ENCODE peak calls at places on chromosomes 16 and 17, in ten cellular contexts. T is psoas muscle, S is endothelial cell of umbilical vein, A is GM06990, J is HCT116, K is bronchial epithelial cell, X is left lung, H is adrenal gland, O is pancreas, D is Calu3. W is an unnamed sample.

GRCh38 chr17:65750678-65751077 is 189.2 kb upstream of the AXIN2 start:
- DNase-seq in T (peak; percentile 69), S (peak; percentile 62), A (no peak), J (peak; percentile 93), K (peak; percentile 96), X (peak; percentile 84), H (peak; percentile 88), O (peak; percentile 71), D (peak; percentile 72), W (no peak)

GRCh38 chr17:75877752-75878173 is 618 bp downstream of the TRIM47 start:
- DNase-seq in T (peak; percentile 87), S (peak; percentile 74), A (peak; percentile 81), J (no peak), K (peak; percentile 56), X (peak; percentile 95), H (peak; percentile 69), O (peak; percentile 82), D (peak; percentile 84), W (peak; percentile 73)

GRCh38 chr17:55172612-55173011 is 92.1 kb upstream of the HLF start:
- DNase-seq in T (no peak), S (no peak), A (no peak), J (no peak), K (peak; percentile 96), X (no peak), H (no peak), O (no peak), D (no peak), W (no peak)

GRCh38 chr17:7572588-7573323 is 6.7 kb upstream of the CD68 start:
- DNase-seq in T (peak; percentile 100), S (peak; percentile 100), A (peak; percentile 100), J (peak; percentile 98), K (peak; percentile 96), X (peak; percentile 98), H (peak; percentile 100), O (peak; percentile 100), D (peak; percentile 97), W (peak; percentile 100)

GRCh38 chr17:1714980-1715802 is 5.0 kb upstream of the TLCD2 start:
- DNase-seq in T (peak; percentile 99), S (peak; percentile 83), A (no peak), J (peak; percentile 45), K (peak; percentile 76), X (peak; percentile 95), H (peak; percentile 94), O (peak; percentile 92), D (peak; percentile 89), W (no peak)

GRCh38 chr17:9324864-9325263 is 250.8 kb downstream of the STX8 start:
- DNase-seq in T (no peak), S (no peak), A (no peak), J (no peak), K (peak; percentile 30), X (no peak), H (no peak), O (peak; percentile 65), D (no peak), W (no peak)

GRCh38 chr17:74757502-74757901 is 9.1 kb downstream of the NHERF1 start:
- DNase-seq in T (no peak), S (no peak), A (no peak), J (no peak), K (peak; percentile 37), X (peak; percentile 79), H (no peak), O (no peak), D (peak; percentile 57), W (no peak)

GRCh38 chr17:73272906-73273218 is 11.2 kb upstream of the CPSF4L start:
- DNase-seq in T (no peak), S (no peak), A (no peak), J (no peak), K (no peak), X (no peak), H (no peak), O (no peak), D (no peak), W (no peak)

GRCh38 chr17:68676856-68677255 is 75.7 kb upstream of the FAM20A start:
- DNase-seq in T (no peak), S (no peak), A (no peak), J (no peak), K (no peak), X (no peak), H (no peak), O (no peak), D (no peak), W (no peak)

GRCh38 chr17:9837551-9838471 is 12.1 kb downstream of the GLP2R start:
- DNase-seq in T (peak; percentile 73), S (no peak), A (no peak), J (no peak), K (peak; percentile 83), X (no peak), H (no peak), O (peak; percentile 13), D (no peak), W (no peak)

GRCh38 chr16:89155184-89155679 is 16.3 kb upstream of the CDH15 start:
- DNase-seq in T (peak; percentile 84), S (peak; percentile 67), A (no peak), J (no peak), K (no peak), X (no peak), H (peak; percentile 58), O (peak; percentile 45), D (no peak), W (no peak)

GRCh38 chr16:77234611-77235010 is 35.4 kb downstream of the SYCE1L start:
- DNase-seq in T (no peak), S (no peak), A (no peak), J (no peak), K (peak; percentile 25), X (no peak), H (no peak), O (no peak), D (peak; percentile 27), W (no peak)

GRCh38 chr16:15427648-15428239 is 6.6 kb upstream of the BMERB1 start:
- DNase-seq in T (peak; percentile 82), S (peak; percentile 82), A (no peak), J (peak; percentile 50), K (peak; percentile 49), X (no peak), H (peak; percentile 57), O (peak; percentile 77), D (peak; percentile 60), W (peak; percentile 22)

GRCh38 chr17:45851873-45852272 is 7.2 kb downstream of the SPPL2C start:
- DNase-seq in T (no peak), S (no peak), A (no peak), J (no peak), K (no peak), X (no peak), H (no peak), O (no peak), D (no peak), W (no peak)

GRCh38 chr17:61406543-61406845 is 6.9 kb downstream of the TBX2 start:
- DNase-seq in T (no peak), S (no peak), A (no peak), J (no peak), K (no peak), X (no peak), H (no peak), O (no peak), D (no peak), W (no peak)

GRCh38 chr16:30585400-30586191 is at the start of gene ZNF785:
- DNase-seq in T (peak; percentile 97), S (peak; percentile 99), A (peak; percentile 87), J (no peak), K (peak; percentile 99), X (peak; percentile 91), H (peak; percentile 96), O (peak; percentile 98), D (peak; percentile 98), W (peak; percentile 76)
- TF ChIP-seq CTCF in T (peak; percentile 10), S (no peak), A (peak; percentile 13), J (no peak), K (no peak), X (no peak), H (no peak), O (no peak), D (peak; percentile 36), W (no peak)

DNA sequence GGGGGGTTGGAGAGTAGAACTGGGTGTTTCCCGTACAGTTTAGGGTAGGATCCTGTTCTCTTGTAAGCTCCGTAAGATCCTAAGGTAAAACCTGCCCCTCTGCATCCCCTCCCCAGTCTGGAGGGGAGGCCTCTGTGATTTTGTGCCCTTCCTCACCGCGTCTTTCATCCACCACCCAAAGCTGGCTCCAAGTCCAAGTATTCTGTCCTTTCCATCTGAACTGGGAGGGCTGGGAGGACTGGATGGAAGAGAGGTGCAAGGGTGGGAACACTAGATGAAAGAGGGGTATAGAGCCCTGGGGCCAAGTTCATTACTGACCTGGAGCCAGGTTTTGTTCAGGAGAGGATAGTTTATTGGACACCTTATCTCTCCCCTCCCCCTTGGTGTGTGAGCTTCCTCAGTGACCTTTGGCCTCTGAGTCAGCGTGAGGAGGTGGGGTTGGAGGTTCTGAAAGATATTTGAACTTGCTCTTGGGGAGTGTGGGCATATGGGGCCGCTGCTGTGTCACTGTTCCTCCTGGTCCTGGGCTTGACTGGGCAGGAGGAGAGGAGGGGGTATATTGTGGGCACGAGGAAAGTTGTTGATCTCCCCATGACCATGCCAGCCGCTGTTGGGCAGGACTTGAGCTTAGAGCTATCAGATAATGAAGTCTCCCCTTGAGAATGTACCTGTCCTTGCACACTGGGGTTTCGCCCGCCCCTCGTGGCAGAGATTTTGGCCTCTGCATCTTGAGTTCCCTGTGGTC is 1.6 kb downstream of the LASP1 start:
- DNase-seq in T (peak; percentile 70), S (peak; percentile 75), A (no peak), J (no peak), K (peak; percentile 80), X (peak; percentile 88), H (peak; percentile 79), O (peak; percentile 87), D (peak; percentile 97), W (no peak)
- TF ChIP-seq CTCF in T (no peak), S (peak; percentile 16), A (peak; percentile 38), J (no peak), K (peak; percentile 20), X (no peak), H (no peak), O (no peak), D (peak; percentile 37), W (no peak)

DNA sequence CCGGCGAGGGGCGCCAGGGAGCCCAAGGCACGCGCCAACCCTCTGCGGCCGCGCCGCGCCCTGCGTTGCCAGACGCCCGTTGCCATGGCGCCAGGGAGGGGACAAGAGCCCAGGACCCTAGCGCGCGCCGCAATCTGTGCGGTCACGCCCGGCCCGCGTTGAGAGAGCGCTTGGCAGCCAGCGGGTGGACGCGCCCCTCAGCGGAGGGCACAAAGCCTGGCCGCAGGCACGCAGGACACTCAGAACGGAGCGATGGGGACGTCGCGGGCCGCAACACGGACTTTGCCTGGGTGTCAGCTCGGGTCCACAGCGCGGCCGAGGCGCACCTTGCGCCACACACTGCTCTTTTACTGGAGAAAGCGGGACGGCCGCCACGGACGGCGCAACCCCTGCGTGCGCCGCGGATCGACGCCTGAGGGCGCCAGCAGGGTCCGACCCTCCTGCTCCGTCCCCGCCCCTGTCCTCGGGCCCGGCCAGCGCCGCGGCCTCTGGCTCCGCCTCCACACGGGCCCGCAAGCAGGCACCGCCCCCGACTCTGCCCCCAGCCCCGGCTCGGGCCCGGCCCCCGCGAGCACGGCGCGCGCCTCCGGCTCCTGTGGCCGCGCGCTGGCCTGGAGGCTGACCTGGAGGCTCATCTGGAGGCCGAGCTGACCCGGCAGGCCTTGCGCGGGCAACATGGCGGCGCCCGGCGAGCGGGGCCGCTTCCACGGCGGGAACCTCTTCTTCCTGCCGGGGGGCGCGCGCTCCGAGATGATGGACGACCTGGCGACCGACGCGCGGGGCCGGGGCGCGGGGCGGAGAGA is at the start of gene GFER:
- DNase-seq in T (peak; percentile 95), S (peak; percentile 93), A (peak; percentile 91), J (peak; percentile 85), K (peak; percentile 56), X (peak; percentile 97), H (peak; percentile 91), O (peak; percentile 93), D (peak; percentile 98), W (peak; percentile 80)
- TF ChIP-seq CTCF in T (peak; percentile 41), S (peak; percentile 18), A (peak; percentile 40), J (peak; percentile 14), K (peak; percentile 18), X (peak; percentile 48), H (peak; percentile 37), O (peak; percentile 17), D (peak; percentile 55), W (no peak)

GRCh38 chr17:31073411-31073810 is 21.4 kb upstream of the NF1 start:
- DNase-seq in T (no peak), S (no peak), A (no peak), J (no peak), K (no peak), X (no peak), H (no peak), O (no peak), D (no peak), W (no peak)
- TF ChIP-seq CTCF in T (no peak), S (no peak), A (no peak), J (no peak), K (no peak), X (no peak), H (no peak), O (no peak), D (no peak), W (no peak)